ENCODE peak calls at places on chromosomes 2 and 18, in five cellular contexts. I, Z, B, P and Q are unnamed samples.

GRCh38 chr2:127133793-127134192 is 26.8 kb upstream of the BIN1 start:
- DNase-seq in I (no peak), Z (no peak), B (no peak), P (no peak), Q (no peak)

GRCh38 chr2:207254526-207255464 is 89.0 kb upstream of the KLF7 start:
- DNase-seq in I (peak), Z (no peak), B (no peak), P (no peak), Q (no peak)

GRCh38 chr2:165610591-165611029 is 141.1 kb downstream of the CSRNP3 start:
- DNase-seq in I (no peak), Z (no peak), B (peak), P (no peak), Q (no peak)

GRCh38 chr2:20011276-20012031 is 1.0 kb downstream of the MATN3 start:
- DNase-seq in I (no peak), Z (no peak), B (no peak), P (no peak), Q (no peak)

GRCh38 chr2:118530976-118531375 is 316.5 kb downstream of the EN1 start:
- DNase-seq in I (peak), Z (no peak), B (no peak), P (peak), Q (no peak)

GRCh38 chr2:74188018-74188601 is 9.4 kb upstream of the MOB1A start:
- DNase-seq in I (peak), Z (no peak), B (peak), P (peak), Q (peak)

GRCh38 chr2:96537066-96537733 is 648 bp downstream of the ARID5A start:
- DNase-seq in I (peak), Z (peak), B (peak), P (no peak), Q (no peak)

GRCh38 chr2:110748489-110748867 is 16.1 kb downstream of the ACOXL start:
- DNase-seq in I (no peak), Z (no peak), B (no peak), P (peak), Q (no peak)

GRCh38 chr2:100767224-100767653 is 52.7 kb upstream of the NPAS2 start:
- DNase-seq in I (peak), Z (no peak), B (no peak), P (peak), Q (no peak)

GRCh38 chr18:11040823-11041712 is 108.3 kb downstream of the PIEZO2 start:
- DNase-seq in I (peak), Z (no peak), B (peak), P (no peak), Q (peak)

GRCh38 chr2:90069290-90069894 is 1377.9 kb downstream of the RPIA start:
- DNase-seq in I (peak), Z (peak), B (peak), P (no peak), Q (no peak)

GRCh38 chr2:102592601-102593000 is 26.8 kb upstream of the SLC9A2 start:
- DNase-seq in I (no peak), Z (no peak), B (peak), P (no peak), Q (no peak)

GRCh38 chr18:715626-716025 is 3.2 kb upstream of the ENOSF1 start:
- DNase-seq in I (peak), Z (no peak), B (no peak), P (peak), Q (no peak)

GRCh38 chr2:170685591-170685990 is 29.5 kb upstream of the SP5 start:
- DNase-seq in I (no peak), Z (no peak), B (peak), P (no peak), Q (peak)

GRCh38 chr2:72144746-72145657 is 2.7 kb downstream of the CYP26B1 start:
- DNase-seq in I (peak), Z (peak), B (peak), P (no peak), Q (peak)

GRCh38 chr2:54067851-54068375 is 47.5 kb upstream of the ACYP2 start:
- DNase-seq in I (no peak), Z (no peak), B (no peak), P (no peak), Q (no peak)

GRCh38 chr2:226450141-226450540 is 349.5 kb downstream of the IRS1 start:
- DNase-seq in I (no peak), Z (no peak), B (no peak), P (no peak), Q (no peak)